ENCODE peak calls at places on chromosomes 11 and 22, in five cellular contexts. H, C, A, L and D are unnamed samples.

GRCh38 chr11:83717551-83717950 is 431.4 kb upstream of the CCDC90B start:
- DNase-seq in H (no peak), C (no peak), A (no peak), L (no peak), D (no peak)

GRCh38 chr11:122105009-122105828 is 10.8 kb downstream of the BLID start:
- DNase-seq in H (no peak), C (no peak), A (peak), L (no peak), D (peak)

GRCh38 chr22:44192098-44192810 is 11.5 kb downstream of the PARVG start:
- DNase-seq in H (peak), C (no peak), A (no peak), L (no peak), D (no peak)

GRCh38 chr11:106178361-106178760 is 100.9 kb downstream of the AASDHPPT start:
- DNase-seq in H (no peak), C (peak), A (no peak), L (no peak), D (no peak)

GRCh38 chr11:3854977-3855807 is at the start of gene STIM1:
- DNase-seq in H (peak), C (peak), A (peak), L (peak), D (peak)

GRCh38 chr11:44766112-44766971 is 39.6 kb downstream of the TSPAN18 start:
- DNase-seq in H (no peak), C (peak), A (peak), L (peak), D (no peak)

GRCh38 chr11:117669062-117669461 is 128.0 kb downstream of the DSCAML1 start:
- DNase-seq in H (no peak), C (no peak), A (no peak), L (no peak), D (peak)

GRCh38 chr11:62033191-62034044 is 66.0 kb upstream of the FTH1 start:
- DNase-seq in H (no peak), C (no peak), A (no peak), L (no peak), D (no peak)

GRCh38 chr11:120486138-120486537 is 25.4 kb upstream of the GRIK4 start:
- DNase-seq in H (no peak), C (no peak), A (no peak), L (no peak), D (no peak)